ENCODE peak calls at places on chromosomes 6 and 20, in four cellular contexts. S is bronchial epithelial cell, Y is lung, L is astrocyte of the spinal cord. T is an unnamed sample.

GRCh38 chr20:46928580-46929132 is 34.0 kb downstream of the EYA2 start:
- DNase-seq in L (peak), S (no peak), Y (no peak), T (no peak)

GRCh38 chr6:168527451-168528210 is 86.6 kb downstream of the SMOC2 start:
- DNase-seq in S (no peak), Y (no peak), L (peak), T (peak)

GRCh38 chr6:90669846-90670245 is 83.0 kb upstream of the MAP3K7 start:
- DNase-seq in S (no peak), L (no peak), Y (no peak), T (no peak)

GRCh38 chr6:44679906-44680698 is 292.6 kb downstream of the CDC5L start:
- DNase-seq in L (no peak), S (peak), Y (no peak), T (no peak)

GRCh38 chr20:46004813-46005505 is 3.7 kb upstream of the MMP9 start:
- DNase-seq in Y (no peak), L (no peak), S (peak), T (no peak)

GRCh38 chr20:38043512-38044300 is 10.2 kb downstream of the RPRD1B start:
- DNase-seq in Y (no peak), S (peak), L (peak), T (peak)

GRCh38 chr6:18753071-18753470 is 365.9 kb downstream of the RNF144B start:
- DNase-seq in L (no peak), Y (no peak), S (no peak), T (no peak)

GRCh38 chr6:143060354-143060805 is 309 bp upstream of the AIG1 start:
- DNase-seq in L (peak), S (peak), Y (peak), T (peak)

GRCh38 chr20:47672166-47672565 is 113.1 kb downstream of the SULF2 start:
- DNase-seq in S (no peak), Y (no peak), L (no peak), T (no peak)

GRCh38 chr20:61686081-61686936 is 379.4 kb downstream of the TAF4 start:
- DNase-seq in S (no peak), Y (no peak), L (no peak), T (no peak)

GRCh38 chr6:158536084-158536890 is 23.6 kb upstream of the TMEM181 start:
- DNase-seq in Y (peak), L (peak), S (peak), T (peak)

GRCh38 chr6:166203641-166204222 is 36.1 kb upstream of the TBXT start:
- DNase-seq in L (no peak), S (no peak), Y (no peak), T (no peak)

GRCh38 chr20:39795401-39796272 is 833.5 kb downstream of the DHX35 start:
- DNase-seq in Y (no peak), L (peak), S (peak), T (no peak)

GRCh38 chr20:63137851-63138415 is 78.0 kb downstream of the YTHDF1 start:
- DNase-seq in L (no peak), S (no peak), Y (no peak), T (no peak)

GRCh38 chr6:158799051-158799792 is 19.9 kb downstream of the EZR start:
- DNase-seq in S (peak), Y (no peak), L (peak), T (no peak)

GRCh38 chr6:7236312-7237209 is 76.4 kb downstream of the SSR1 start:
- DNase-seq in L (no peak), S (peak), Y (no peak), T (no peak)

GRCh38 chr6:52362443-52363221 is 681 bp downstream of the PAQR8 start:
- DNase-seq in L (peak), S (no peak), Y (peak), T (no peak)

GRCh38 chr20:48329676-48330644 is 497.8 kb downstream of the PREX1 start:
- DNase-seq in Y (no peak), L (peak), S (peak), T (no peak)

GRCh38 chr6:113120577-113121285 is 736.4 kb upstream of the MARCKS start:
- DNase-seq in S (peak), L (peak), Y (no peak), T (peak)

GRCh38 chr6:45590225-45590624 is 212.5 kb upstream of the SUPT3H start:
- DNase-seq in S (peak), L (peak), Y (peak), T (peak)

GRCh38 chr6:36912583-36912982 is 26.8 kb downstream of the C6orf89 start:
- DNase-seq in Y (no peak), L (peak), S (peak), T (peak)

GRCh38 chr6:15441215-15441868 is 195.5 kb downstream of the JARID2 start:
- DNase-seq in Y (peak), L (peak), S (peak), T (peak)

GRCh38 chr6:3350252-3350826 is 91.6 kb downstream of the PSMG4 start:
- DNase-seq in S (no peak), L (no peak), Y (no peak), T (no peak)

GRCh38 chr6:51934098-51934497 is 153.3 kb downstream of the PKHD1 start:
- DNase-seq in Y (no peak), L (no peak), S (peak), T (no peak)

GRCh38 chr6:148747493-148748160 is 797 bp downstream of the UST start:
- DNase-seq in L (peak), S (no peak), Y (peak), T (no peak)

GRCh38 chr20:10089871-10090587 is 55.2 kb downstream of the ANKEF1 start:
- DNase-seq in S (peak), Y (no peak), L (no peak), T (no peak)

GRCh38 chr6:96837138-96837971 is at the start of gene GPR63:
- DNase-seq in L (peak), S (peak), Y (peak), T (peak)

GRCh38 chr6:43213431-43213830 is 15.8 kb downstream of the DNPH1 start:
- DNase-seq in L (no peak), Y (no peak), S (no peak), T (no peak)

GRCh38 chr6:3885262-3886036 is 36.3 kb downstream of the FAM50B start:
- DNase-seq in Y (no peak), L (no peak), S (no peak), T (no peak)

GRCh38 chr20:62776692-62777527 is 19.4 kb upstream of the MRGBP start:
- DNase-seq in S (peak), L (no peak), Y (no peak), T (no peak)

GRCh38 chr20:31739550-31739863 is 417 bp downstream of the TPX2 start:
- DNase-seq in S (no peak), Y (no peak), L (no peak), T (no peak)
- H3K4me3 ChIP-seq in S (peak), Y (peak), L (peak), T (peak)

DNA sequence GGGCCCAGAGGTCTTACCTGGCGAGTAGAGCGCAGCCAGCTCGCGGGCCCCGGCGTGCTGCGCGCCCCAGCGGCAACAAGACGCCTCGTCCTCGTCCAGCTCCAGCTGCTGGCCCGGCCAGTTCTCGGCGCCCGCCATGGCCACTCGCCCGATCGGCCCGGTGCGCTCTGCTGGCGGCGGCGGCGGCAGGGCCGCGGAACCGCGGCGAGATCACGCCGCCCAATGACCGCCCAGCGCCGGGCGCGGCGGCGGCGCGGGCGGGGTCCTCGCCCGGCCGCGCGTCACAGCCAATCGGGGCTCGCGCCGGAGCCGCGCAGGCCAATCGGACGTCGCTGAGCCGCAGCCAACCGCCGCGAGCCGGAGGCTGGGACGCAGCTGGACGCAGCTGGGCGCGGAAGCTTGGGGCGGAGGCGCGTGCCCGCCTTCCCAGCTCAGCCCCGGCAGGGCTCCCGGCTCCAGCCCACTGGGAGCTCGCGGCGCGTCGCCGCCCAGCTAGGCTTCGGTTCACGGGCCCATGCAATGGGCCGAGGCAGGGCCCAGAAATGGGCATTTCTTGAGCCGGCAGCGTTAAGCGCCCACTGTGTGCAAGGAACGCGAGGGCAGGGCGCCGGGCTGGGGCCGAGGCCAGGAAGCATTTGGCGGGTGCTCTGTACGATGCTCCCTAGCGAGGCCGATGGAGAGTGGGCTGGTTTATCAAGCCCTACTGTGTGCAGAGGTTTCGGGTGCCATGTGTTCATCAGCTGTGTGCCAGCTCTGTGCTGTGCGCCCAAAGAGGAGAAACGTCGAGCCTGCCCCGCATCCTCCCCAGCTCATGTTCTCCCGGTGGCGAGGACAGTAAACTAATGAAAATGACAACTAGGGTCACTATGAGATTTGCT is at the start of gene PEDS1:
- DNase-seq in S (peak), Y (peak), L (peak), T (peak)
- TF ChIP-seq CTCF in S (no peak), Y (no peak), L (no peak), T (no peak)

DNA sequence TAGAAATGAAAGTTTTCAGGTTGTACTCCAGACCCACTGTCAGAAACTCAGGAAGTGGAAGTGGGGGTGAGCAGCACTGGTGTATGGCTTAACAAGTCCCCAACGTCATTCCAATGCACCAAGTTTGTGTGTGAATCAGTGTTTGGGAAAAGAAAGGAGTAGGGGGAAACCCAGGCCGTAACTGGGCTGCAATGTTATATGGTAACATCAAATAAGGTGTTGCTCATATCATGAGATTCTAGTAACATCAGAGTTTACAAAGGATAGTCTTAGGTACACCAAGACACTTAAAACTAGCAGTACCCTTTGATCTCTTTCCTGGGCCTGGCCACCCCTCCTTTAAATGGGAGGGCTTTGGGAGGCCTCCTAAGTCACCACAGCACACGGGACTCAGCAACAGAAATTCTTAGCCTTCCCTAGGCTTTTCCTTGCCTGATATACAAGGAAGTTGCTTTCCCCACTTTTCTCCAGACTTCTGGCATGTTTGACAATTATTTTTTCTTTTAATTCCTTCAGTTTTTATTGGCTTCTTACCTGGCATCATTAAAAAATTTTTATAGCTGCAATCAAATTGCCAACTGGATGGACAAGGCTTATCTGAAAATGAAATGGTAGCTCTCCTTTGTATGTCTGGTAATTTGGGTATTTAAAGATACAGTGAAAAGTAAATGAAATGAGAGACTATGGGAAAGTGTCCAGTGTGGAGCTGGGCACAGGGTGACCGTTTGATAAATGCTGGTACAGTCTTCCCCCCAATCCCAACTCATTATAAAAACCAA is 15.1 kb downstream of the E2F3 start:
- DNase-seq in S (no peak), Y (no peak), L (no peak), T (no peak)
- H3K4me3 ChIP-seq in S (no peak), Y (no peak), L (no peak), T (no peak)

DNA sequence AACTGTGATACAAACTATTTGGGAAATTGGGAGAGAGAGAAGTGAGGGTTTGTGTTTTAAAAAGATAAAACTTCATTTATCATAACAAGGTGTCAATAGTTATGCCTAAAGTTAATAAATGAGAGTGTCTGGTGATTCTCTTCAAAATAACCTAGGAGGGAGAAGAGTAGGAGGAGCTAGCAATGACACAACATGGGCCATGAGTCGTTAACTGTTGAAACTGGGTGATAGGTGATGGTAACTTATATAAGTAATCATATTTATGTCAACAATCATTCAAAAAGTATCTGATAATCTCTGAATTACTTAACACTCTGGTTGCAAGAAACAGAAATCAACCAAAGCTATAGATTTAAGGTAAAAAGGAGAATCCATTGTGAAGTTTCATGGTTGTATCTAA is 46.8 kb upstream of the INSM1 start:
- DNase-seq in L (no peak), Y (no peak), S (peak), T (no peak)
- TF ChIP-seq CTCF in L (no peak), Y (no peak), S (no peak), T (no peak)

GRCh38 chr20:6768228-6769185 is 1.0 kb downstream of the BMP2 start:
- DNase-seq in S (no peak), L (peak), Y (peak), T (no peak)

GRCh38 chr20:6766433-6766832 is 1.1 kb upstream of the BMP2 start:
- DNase-seq in Y (no peak), S (no peak), L (no peak), T (no peak)

GRCh38 chr20:6767166-6767535 is 335 bp upstream of the BMP2 start:
- DNase-seq in L (no peak), S (no peak), Y (no peak), T (no peak)

GRCh38 chr20:6767536-6768227 is at the start of gene BMP2:
- DNase-seq in S (no peak), Y (peak), L (peak), T (no peak)

GRCh38 chr20:6769953-6770831 is 2.7 kb downstream of the BMP2 start:
- DNase-seq in Y (peak), S (no peak), L (peak), T (no peak)
- H3K4me3 ChIP-seq in Y (peak), S (peak), L (peak), T (peak)

DNA sequence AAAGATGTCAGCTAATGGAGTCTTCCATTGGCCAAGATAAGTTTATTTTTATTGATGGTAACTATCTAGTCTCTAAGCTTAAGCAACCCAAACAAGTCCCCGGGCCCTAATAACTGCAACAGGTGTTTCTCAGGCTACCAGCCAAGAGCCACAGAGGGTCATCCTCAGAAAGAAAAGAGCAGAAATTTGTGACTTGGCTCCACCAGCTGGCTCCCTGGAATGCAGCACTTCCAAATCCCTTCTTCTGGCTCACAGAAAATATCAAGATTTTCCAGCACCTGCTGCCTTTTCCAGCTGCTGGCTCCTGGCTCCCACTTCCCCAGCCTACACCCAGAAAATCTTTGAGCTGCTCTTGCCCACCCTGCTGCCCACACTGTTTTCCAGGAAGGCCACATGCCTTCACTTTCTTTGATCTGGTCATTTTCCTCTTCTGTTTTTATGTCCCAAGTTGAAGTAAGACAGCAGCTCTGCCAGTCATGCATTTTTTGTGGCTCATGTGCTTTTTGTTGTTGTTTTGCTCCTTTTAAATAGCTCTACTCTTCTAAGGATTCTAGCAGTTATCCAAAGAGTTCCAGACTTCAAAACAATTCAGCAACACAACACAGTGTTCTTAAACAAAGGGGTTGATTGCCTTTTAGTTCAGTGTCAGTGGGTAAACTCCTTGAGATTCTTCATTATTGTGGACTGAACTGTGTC is 151.0 kb upstream of the SMLR1 start:
- DNase-seq in S (no peak), Y (no peak), L (no peak), T (no peak)
- TF ChIP-seq CTCF in S (no peak), Y (no peak), L (peak), T (no peak)

GRCh38 chr6:34656378-34657036 is 40.1 kb downstream of the ILRUN start:
- DNase-seq in Y (no peak), S (peak), L (peak), T (peak)
- H3K4me3 ChIP-seq in Y (no peak), S (no peak), L (peak), T (peak)

DNA sequence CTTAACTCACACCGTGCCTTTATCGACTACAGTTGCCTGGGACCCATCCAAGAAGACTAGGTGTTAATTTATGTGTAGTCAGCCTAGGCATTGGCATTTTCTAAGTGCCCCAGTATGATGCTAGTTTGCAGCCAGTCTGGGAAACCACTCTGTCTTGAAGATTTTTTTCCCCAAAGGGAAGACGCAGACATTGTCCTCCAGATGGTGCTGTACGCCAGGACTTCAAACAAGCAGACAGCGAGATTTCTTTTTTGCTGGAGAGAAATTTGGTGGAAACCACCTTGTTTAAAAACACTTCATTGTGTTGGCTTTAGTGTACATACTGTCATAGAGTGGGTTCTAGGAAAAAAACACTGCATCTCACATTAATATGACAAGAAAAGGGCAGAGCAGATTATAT is 30.0 kb downstream of the ALDH5A1 start:
- DNase-seq in S (peak), L (peak), Y (no peak), T (peak)
- TF ChIP-seq CTCF in S (peak), L (peak), Y (no peak), T (peak)

T was measured in astrocyte of the cerebellum.